ENCODE peak calls at places on chromosomes 13 and 19, in eight cellular contexts. L is cardiac fibroblast, Z is cardiac muscle cell, E is stomach, T is Panc1, J is lower leg skin, H is bronchial epithelial cell, O is astrocyte. A is an unnamed sample.

GRCh38 chr19:1685046-1685445 is 32.6 kb upstream of the TCF3 start:
- DNase-seq in L (no peak), Z (no peak), E (no peak), T (no peak), J (no peak), H (no peak), O (no peak), A (no peak)

GRCh38 chr19:42965204-42965603 is 28.2 kb upstream of the PSG7 start:
- DNase-seq in L (no peak), Z (no peak), E (no peak), T (no peak), J (no peak), H (peak), O (peak), A (no peak)

GRCh38 chr19:47711652-47712239 is 1.5 kb upstream of the EHD2 start:
- DNase-seq in L (no peak), Z (no peak), E (no peak), T (no peak), J (no peak), H (no peak), O (no peak), A (no peak)

GRCh38 chr19:13918726-13919411 is 12.9 kb downstream of the CC2D1A start:
- DNase-seq in L (no peak), Z (no peak), E (no peak), T (no peak), J (no peak), H (no peak), O (no peak), A (no peak)

GRCh38 chr13:112545866-112546265 is 42.1 kb downstream of the TUBGCP3 start:
- DNase-seq in L (peak), Z (peak), E (no peak), T (no peak), J (no peak), H (peak), O (peak), A (no peak)

GRCh38 chr19:2449019-2449418 is 7.7 kb downstream of the LMNB2 start:
- DNase-seq in L (no peak), Z (no peak), E (no peak), T (no peak), J (no peak), H (no peak), O (no peak), A (no peak)

GRCh38 chr13:29396446-29396845 is 199.0 kb downstream of the SLC7A1 start:
- DNase-seq in L (no peak), Z (no peak), E (no peak), T (no peak), J (no peak), H (no peak), O (no peak), A (no peak)

GRCh38 chr13:113886561-113887112 is 22.8 kb upstream of the GAS6 start:
- DNase-seq in L (no peak), Z (no peak), E (no peak), T (no peak), J (no peak), H (no peak), O (no peak), A (no peak)

GRCh38 chr19:459724-460511 is 915 bp downstream of the SHC2 start:
- DNase-seq in L (peak), Z (peak), E (peak), T (no peak), J (no peak), H (no peak), O (peak), A (peak)

GRCh38 chr19:15464394-15465385 is at the start of gene RASAL3:
- DNase-seq in L (peak), Z (peak), E (no peak), T (no peak), J (no peak), H (no peak), O (no peak), A (no peak)

GRCh38 chr13:37791699-37792098 is 77.9 kb downstream of the TRPC4 start:
- DNase-seq in L (peak), Z (peak), E (no peak), T (no peak), J (no peak), H (no peak), O (peak), A (no peak)

GRCh38 chr19:48818234-48818823 is 7.5 kb upstream of the BCAT2 start:
- DNase-seq in L (no peak), Z (no peak), E (peak), T (no peak), J (no peak), H (no peak), O (no peak), A (no peak)

GRCh38 chr13:24228852-24229458 is 68.4 kb downstream of the SPATA13 start:
- DNase-seq in L (peak), Z (peak), E (no peak), T (no peak), J (no peak), H (peak), O (peak), A (no peak)

GRCh38 chr13:69947577-69947976 is 160.0 kb upstream of the ATXN8OS start:
- DNase-seq in L (no peak), Z (no peak), E (no peak), T (no peak), J (no peak), H (no peak), O (no peak), A (no peak)

GRCh38 chr13:80276371-80277289 is 64.3 kb downstream of the SPRY2 start:
- DNase-seq in L (peak), Z (peak), E (no peak), T (no peak), J (peak), H (peak), O (peak), A (peak)

GRCh38 chr13:43529796-43530195 is 257.0 kb downstream of the ENOX1 start:
- DNase-seq in L (no peak), Z (no peak), E (no peak), T (no peak), J (no peak), H (peak), O (no peak), A (no peak)

GRCh38 chr13:71378992-71379905 is 487.8 kb downstream of the DACH1 start:
- DNase-seq in L (no peak), Z (no peak), E (no peak), T (no peak), J (no peak), H (peak), O (peak), A (no peak)

GRCh38 chr13:19658192-19658591 is 24.7 kb downstream of the MPHOSPH8 start:
- DNase-seq in L (no peak), Z (no peak), E (no peak), T (no peak), J (no peak), H (no peak), O (no peak), A (no peak)

GRCh38 chr13:113298001-113298945 is 1.2 kb downstream of the LAMP1 start:
- DNase-seq in L (peak), Z (peak), E (no peak), T (no peak), J (no peak), H (peak), O (no peak), A (no peak)

GRCh38 chr13:29159871-29160270 is 339.7 kb downstream of the MTUS2 start:
- DNase-seq in L (no peak), Z (no peak), E (no peak), T (no peak), J (no peak), H (no peak), O (no peak), A (no peak)

GRCh38 chr13:25951831-25952230 is 100.0 kb downstream of the SHISA2 start:
- DNase-seq in L (no peak), Z (no peak), E (no peak), T (no peak), J (no peak), H (no peak), O (no peak), A (no peak)

GRCh38 chr13:49441846-49442245 is 2.0 kb downstream of the CAB39L start:
- DNase-seq in L (peak), Z (peak), E (no peak), T (no peak), J (no peak), H (peak), O (peak), A (no peak)

GRCh38 chr13:24127116-24127631 is 33.3 kb upstream of the SPATA13 start:
- DNase-seq in L (no peak), Z (no peak), E (peak), T (no peak), J (no peak), H (peak), O (no peak), A (no peak)

GRCh38 chr19:35404879-35405622 is 34.2 kb downstream of the GPR42 start:
- DNase-seq in L (peak), Z (peak), E (peak), T (no peak), J (no peak), H (peak), O (peak), A (no peak)

GRCh38 chr13:111338841-111339240 is 18.4 kb downstream of the TEX29 start:
- DNase-seq in L (no peak), Z (no peak), E (no peak), T (no peak), J (no peak), H (no peak), O (no peak), A (no peak)

GRCh38 chr13:22447132-22447886 is 733.5 kb upstream of the SGCG start:
- DNase-seq in L (no peak), Z (no peak), E (no peak), T (no peak), J (no peak), H (no peak), O (no peak), A (no peak)

DNA sequence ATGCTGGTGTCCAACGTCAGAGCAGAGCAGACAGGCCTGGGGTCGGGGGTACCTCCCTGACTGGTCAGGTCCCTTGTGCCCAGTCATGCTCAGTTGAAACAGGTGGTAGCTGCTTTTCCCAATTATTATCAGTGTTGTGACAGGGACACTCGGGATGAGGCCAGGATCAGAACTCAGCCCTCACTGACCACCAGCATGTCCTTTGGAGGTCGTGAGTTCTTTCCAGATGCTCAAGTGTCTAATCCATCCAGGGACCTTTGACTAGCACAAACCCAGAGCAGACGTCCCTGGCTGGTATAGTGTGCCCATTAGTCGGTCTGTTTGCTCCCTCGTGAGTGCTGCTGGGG is 22.4 kb downstream of the MAU2 start:
- DNase-seq in L (no peak), Z (no peak), E (no peak), T (no peak), J (no peak), H (no peak), O (no peak), A (no peak)
- TF ChIP-seq CTCF in L (no peak), Z (no peak), E (no peak), T (no peak), J (no peak), H (no peak), O (no peak), A (no peak)

DNA sequence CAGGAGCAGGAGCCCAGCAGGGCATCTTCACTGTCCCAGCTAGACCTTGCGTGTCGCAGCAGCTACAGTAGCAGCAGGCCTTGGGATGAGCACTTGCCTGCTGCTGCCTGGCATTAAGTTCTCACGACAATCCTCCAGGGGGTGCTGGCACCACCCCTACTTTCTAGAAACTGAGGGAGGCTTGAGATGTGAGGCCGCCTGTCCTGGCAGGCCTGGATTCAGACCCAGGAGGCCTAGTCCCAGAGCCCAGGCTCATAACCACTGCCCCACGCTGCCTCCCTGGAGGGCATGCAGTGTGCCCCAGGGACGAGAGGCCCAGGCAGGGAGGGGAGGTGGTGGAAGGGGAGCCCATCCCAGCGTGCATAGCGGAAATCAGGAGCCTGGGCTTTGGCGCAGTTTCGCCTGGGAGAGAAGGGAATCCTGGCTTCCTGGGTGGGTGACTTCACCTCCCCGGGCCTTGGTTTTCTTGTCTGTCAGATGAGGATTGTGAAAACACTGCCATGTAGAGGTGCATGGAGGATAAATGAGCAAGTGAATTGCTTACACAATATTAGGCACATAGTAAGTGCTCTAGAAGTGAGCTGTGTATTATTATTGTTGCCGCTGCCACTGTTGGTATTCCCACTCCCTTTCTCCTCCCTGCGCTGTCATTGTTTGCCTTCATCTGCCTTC is 26.1 kb downstream of the PPP5C start:
- DNase-seq in L (peak), Z (peak), E (no peak), T (no peak), J (no peak), H (peak), O (peak), A (no peak)
- TF ChIP-seq CTCF in L (peak), Z (peak), E (no peak), T (no peak), J (no peak), H (peak), O (peak), A (peak)

DNA sequence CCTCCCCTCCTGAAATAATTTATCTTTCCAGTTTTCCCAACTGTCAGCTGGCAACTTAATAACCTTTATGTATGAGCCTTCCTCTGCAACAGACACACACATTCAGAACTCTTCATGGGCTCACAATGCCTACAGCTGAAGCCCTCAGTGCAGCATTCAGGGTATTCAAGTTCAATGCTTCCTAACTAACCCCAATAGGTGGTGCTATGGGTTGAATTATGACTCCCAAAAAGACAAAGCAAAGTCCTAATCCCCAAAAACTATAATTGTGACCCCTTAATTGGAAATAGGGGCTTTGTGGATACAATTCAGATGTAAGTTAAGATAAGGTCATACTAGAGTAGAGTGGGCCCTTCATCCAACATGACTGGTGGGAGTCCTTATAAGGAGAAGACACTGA is 202.2 kb downstream of the SUCLA2 start:
- DNase-seq in L (peak), Z (peak), E (no peak), T (no peak), J (no peak), H (peak), O (no peak), A (no peak)
- TF ChIP-seq CTCF in L (peak), Z (peak), E (no peak), T (peak), J (no peak), H (peak), O (peak), A (no peak)

GRCh38 chr13:109715902-109716301 is 70.5 kb downstream of the IRS2 start:
- DNase-seq in L (peak), Z (peak), E (no peak), T (no peak), J (no peak), H (peak), O (no peak), A (no peak)
- TF ChIP-seq CTCF in L (peak), Z (no peak), E (no peak), T (no peak), J (no peak), H (peak), O (no peak), A (no peak)

GRCh38 chr19:23978068-23978467 is 63.4 kb downstream of the ZNF726 start:
- DNase-seq in L (no peak), Z (no peak), E (no peak), T (no peak), J (no peak), H (no peak), O (no peak), A (no peak)

GRCh38 chr19:23986623-23987022 is 71.9 kb downstream of the ZNF726 start:
- DNase-seq in L (no peak), Z (no peak), E (no peak), T (no peak), J (no peak), H (no peak), O (no peak), A (no peak)

GRCh38 chr19:23983406-23983805 is 68.7 kb downstream of the ZNF726 start:
- DNase-seq in L (no peak), Z (no peak), E (no peak), T (no peak), J (no peak), H (peak), O (no peak), A (no peak)

GRCh38 chr19:23981863-23982262 is 67.2 kb downstream of the ZNF726 start:
- DNase-seq in L (no peak), Z (no peak), E (no peak), T (no peak), J (no peak), H (no peak), O (no peak), A (no peak)

DNA sequence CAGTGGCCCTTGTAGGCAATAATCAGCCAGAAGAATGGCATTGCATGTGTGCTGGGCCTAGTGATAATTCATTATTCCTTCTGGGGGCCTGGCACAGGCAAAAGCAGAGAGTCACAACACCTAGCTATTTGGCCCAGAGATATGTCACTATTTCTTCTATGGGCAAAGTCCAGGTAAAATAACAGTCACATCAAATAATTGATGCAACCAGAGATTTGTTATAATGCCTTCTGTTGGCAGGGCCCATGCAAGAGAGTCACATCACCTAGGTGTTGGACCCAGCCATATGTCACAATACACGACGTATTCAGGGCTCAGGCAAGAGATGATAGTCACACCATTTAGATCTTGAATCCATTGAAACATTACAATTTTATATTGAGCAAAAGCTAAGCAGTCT is 66.1 kb downstream of the ZNF726 start:
- DNase-seq in L (no peak), Z (no peak), E (no peak), T (no peak), J (no peak), H (no peak), O (no peak), A (no peak)
- TF ChIP-seq CTCF in L (no peak), Z (no peak), E (no peak), T (no peak), J (no peak), H (no peak), O (no peak), A (no peak)

GRCh38 chr13:92963029-92963428 is 263.6 kb upstream of the GPC6 start:
- DNase-seq in L (no peak), Z (peak), E (no peak), T (no peak), J (no peak), H (peak), O (peak), A (no peak)

GRCh38 chr13:92966341-92966740 is 260.3 kb upstream of the GPC6 start:
- DNase-seq in L (no peak), Z (no peak), E (no peak), T (no peak), J (no peak), H (no peak), O (no peak), A (no peak)

GRCh38 chr13:92972751-92973150 is 253.9 kb upstream of the GPC6 start:
- DNase-seq in L (no peak), Z (no peak), E (no peak), T (no peak), J (no peak), H (peak), O (no peak), A (no peak)

GRCh38 chr13:92966900-92967299 is 259.7 kb upstream of the GPC6 start:
- DNase-seq in L (no peak), Z (no peak), E (no peak), T (no peak), J (no peak), H (no peak), O (no peak), A (no peak)

GRCh38 chr13:92967923-92968322 is 258.7 kb upstream of the GPC6 start:
- DNase-seq in L (peak), Z (peak), E (no peak), T (no peak), J (no peak), H (peak), O (no peak), A (no peak)
- TF ChIP-seq CTCF in L (peak), Z (no peak), E (no peak), T (peak), J (no peak), H (peak), O (no peak), A (no peak)

GRCh38 chr13:75364131-75364713 is 117.7 kb downstream of the TBC1D4 start:
- DNase-seq in L (no peak), Z (no peak), E (no peak), T (no peak), J (no peak), H (peak), O (no peak), A (no peak)
- TF ChIP-seq CTCF in L (no peak), Z (no peak), E (no peak), T (no peak), J (no peak), H (no peak), O (no peak), A (no peak)

A was measured in neural crest cell.